ENCODE peak calls at places on chromosomes 1 and 21, in eight cellular contexts. V, W, G, Y, N, Z, S and J are unnamed samples.

GRCh38 chr21:37580690-37581089 is 214.1 kb downstream of the DYRK1A start:
- DNase-seq in W (no peak), V (no peak), S (no peak), N (no peak), Z (no peak), G (no peak), Y (no peak), J (no peak)

GRCh38 chr1:97680460-97680859 is 240.4 kb downstream of the DPYD start:
- DNase-seq in V (no peak), G (no peak), Y (no peak), S (no peak), N (no peak), Z (no peak), W (no peak), J (no peak)

GRCh38 chr1:11940260-11940921 is 5.9 kb downstream of the PLOD1 start:
- DNase-seq in V (no peak), S (no peak), W (peak; percentile 78), Y (no peak), G (no peak), N (no peak), Z (no peak), J (no peak)

GRCh38 chr1:194658090-194658439 is 1471.7 kb upstream of the B3GALT2 start:
- DNase-seq in S (no peak), Y (no peak), G (no peak), Z (no peak), N (no peak), W (no peak), V (no peak), J (no peak)

GRCh38 chr1:203045336-203045735 is 19.0 kb downstream of the PPFIA4 start:
- DNase-seq in S (no peak), Y (no peak), N (no peak), V (no peak), Z (no peak), W (peak; percentile 29), G (no peak), J (no peak)

GRCh38 chr21:43758132-43758619 is 17.9 kb downstream of the CSTB start:
- DNase-seq in S (no peak), W (no peak), Z (no peak), Y (no peak), V (no peak), N (no peak), G (no peak), J (peak; percentile 37)

GRCh38 chr1:7493711-7494110 is 277.4 kb upstream of the VAMP3 start:
- DNase-seq in Y (no peak), N (no peak), S (no peak), V (no peak), W (no peak), G (no peak), Z (no peak), J (no peak)

GRCh38 chr1:110087812-110088738 is 17.6 kb upstream of the ALX3 start:
- DNase-seq in G (no peak), N (peak; percentile 41), Z (no peak), W (no peak), Y (no peak), V (no peak), S (peak; percentile 34), J (peak; percentile 23)

GRCh38 chr1:159468321-159468720 is 28.8 kb downstream of the OR10J1 start:
- DNase-seq in V (no peak), W (no peak), Z (no peak), N (no peak), S (no peak), Y (no peak), G (no peak), J (no peak)

GRCh38 chr1:75203415-75204277 is 69.5 kb downstream of the LHX8 start:
- DNase-seq in Z (no peak), S (peak; percentile 55), W (no peak), V (no peak), N (no peak), G (no peak), Y (peak; percentile 6), J (peak; percentile 5)

GRCh38 chr1:48718116-48718630 is 58.5 kb downstream of the BEND5 start:
- DNase-seq in G (no peak), N (no peak), Z (no peak), W (no peak), S (no peak), Y (no peak), V (no peak), J (no peak)